ENCODE peak calls at places on chromosomes 13 and 19, in ten cellular contexts. One of them, this sample, is unnamed.

GRCh38 chr13:67440240-67440639 is 210.1 kb upstream of the PCDH9 start:
- DNase-seq in occipital lobe: no peak
- DNase-seq in EH: no peak
- DNase-seq in T-helper 9 cell: no peak
- DNase-seq in retina: no peak
- DNase-seq in neural progenitor cell: no peak
- DNase-seq in NCI-H2171: no peak
- DNase-seq in activated CD4-positive, alpha-beta T cell treated with anti-CD3 and anti-CD28 coated beads, Interleukin-2, amount 50 U/mL, for 1 hour: no peak
- DNase-seq in BJ: no peak
- DNase-seq in mammary epithelial cell: no peak
- DNase-seq in this sample: peak; percentile 46

GRCh38 chr13:37047032-37047431 is 12.5 kb downstream of the SUPT20H start:
- DNase-seq in occipital lobe: no peak
- DNase-seq in EH: no peak
- DNase-seq in T-helper 9 cell: no peak
- DNase-seq in retina: no peak
- DNase-seq in neural progenitor cell: no peak
- DNase-seq in NCI-H2171: no peak
- DNase-seq in activated CD4-positive, alpha-beta T cell treated with anti-CD3 and anti-CD28 coated beads, Interleukin-2, amount 50 U/mL, for 1 hour: no peak
- DNase-seq in BJ: no peak
- DNase-seq in mammary epithelial cell: no peak
- DNase-seq in this sample: no peak

GRCh38 chr13:33207616-33207964 is 78.0 kb downstream of the STARD13 start:
- DNase-seq in occipital lobe: no peak
- DNase-seq in EH: peak; percentile 90
- DNase-seq in T-helper 9 cell: no peak
- DNase-seq in retina: no peak
- DNase-seq in neural progenitor cell: no peak
- DNase-seq in NCI-H2171: no peak
- DNase-seq in activated CD4-positive, alpha-beta T cell treated with anti-CD3 and anti-CD28 coated beads, Interleukin-2, amount 50 U/mL, for 1 hour: no peak
- DNase-seq in BJ: peak; percentile 82
- DNase-seq in mammary epithelial cell: peak; percentile 80
- DNase-seq in this sample: peak; percentile 17

GRCh38 chr19:6219592-6220290 is 60.0 kb downstream of the MLLT1 start:
- DNase-seq in occipital lobe: no peak
- DNase-seq in EH: no peak
- DNase-seq in T-helper 9 cell: no peak
- DNase-seq in retina: no peak
- DNase-seq in neural progenitor cell: no peak
- DNase-seq in NCI-H2171: no peak
- DNase-seq in activated CD4-positive, alpha-beta T cell treated with anti-CD3 and anti-CD28 coated beads, Interleukin-2, amount 50 U/mL, for 1 hour: no peak
- DNase-seq in BJ: no peak
- DNase-seq in mammary epithelial cell: no peak
- DNase-seq in this sample: no peak

GRCh38 chr13:99657848-99658265 is 156.6 kb downstream of the TM9SF2 start:
- DNase-seq in occipital lobe: no peak
- DNase-seq in EH: peak; percentile 24
- DNase-seq in T-helper 9 cell: peak; percentile 21
- DNase-seq in retina: no peak
- DNase-seq in neural progenitor cell: peak; percentile 79
- DNase-seq in NCI-H2171: peak; percentile 64
- DNase-seq in activated CD4-positive, alpha-beta T cell treated with anti-CD3 and anti-CD28 coated beads, Interleukin-2, amount 50 U/mL, for 1 hour: peak; percentile 9
- DNase-seq in BJ: no peak
- DNase-seq in mammary epithelial cell: no peak
- DNase-seq in this sample: no peak

GRCh38 chr19:14363203-14364097 is 17.8 kb upstream of the ADGRE5 start:
- DNase-seq in occipital lobe: no peak
- DNase-seq in EH: peak; percentile 81
- DNase-seq in T-helper 9 cell: peak; percentile 44
- DNase-seq in retina: peak; percentile 73
- DNase-seq in neural progenitor cell: peak; percentile 78
- DNase-seq in NCI-H2171: peak; percentile 63
- DNase-seq in activated CD4-positive, alpha-beta T cell treated with anti-CD3 and anti-CD28 coated beads, Interleukin-2, amount 50 U/mL, for 1 hour: peak; percentile 44
- DNase-seq in BJ: no peak
- DNase-seq in mammary epithelial cell: peak; percentile 54
- DNase-seq in this sample: no peak

GRCh38 chr13:43303040-43303729 is 279.8 kb downstream of the DNAJC15 start:
- DNase-seq in occipital lobe: peak; percentile 68
- DNase-seq in EH: peak; percentile 71
- DNase-seq in T-helper 9 cell: no peak
- DNase-seq in retina: peak; percentile 53
- DNase-seq in neural progenitor cell: peak; percentile 82
- DNase-seq in NCI-H2171: peak; percentile 16
- DNase-seq in activated CD4-positive, alpha-beta T cell treated with anti-CD3 and anti-CD28 coated beads, Interleukin-2, amount 50 U/mL, for 1 hour: no peak
- DNase-seq in BJ: no peak
- DNase-seq in mammary epithelial cell: peak; percentile 23
- DNase-seq in this sample: peak; percentile 10

GRCh38 chr13:76852991-76853390 is 33.2 kb downstream of the KCTD12 start:
- DNase-seq in occipital lobe: no peak
- DNase-seq in EH: peak; percentile 52
- DNase-seq in T-helper 9 cell: no peak
- DNase-seq in retina: no peak
- DNase-seq in neural progenitor cell: no peak
- DNase-seq in NCI-H2171: no peak
- DNase-seq in activated CD4-positive, alpha-beta T cell treated with anti-CD3 and anti-CD28 coated beads, Interleukin-2, amount 50 U/mL, for 1 hour: no peak
- DNase-seq in BJ: no peak
- DNase-seq in mammary epithelial cell: peak; percentile 92
- DNase-seq in this sample: no peak

GRCh38 chr19:7872306-7873204 is 1.6 kb downstream of the PRR36 start:
- DNase-seq in occipital lobe: no peak
- DNase-seq in EH: no peak
- DNase-seq in T-helper 9 cell: no peak
- DNase-seq in retina: no peak
- DNase-seq in neural progenitor cell: no peak
- DNase-seq in NCI-H2171: no peak
- DNase-seq in activated CD4-positive, alpha-beta T cell treated with anti-CD3 and anti-CD28 coated beads, Interleukin-2, amount 50 U/mL, for 1 hour: no peak
- DNase-seq in BJ: no peak
- DNase-seq in mammary epithelial cell: no peak
- DNase-seq in this sample: no peak

GRCh38 chr19:3868770-3869456 is at the start of gene ZFR2:
- DNase-seq in occipital lobe: no peak
- DNase-seq in EH: no peak
- DNase-seq in T-helper 9 cell: peak; percentile 5
- DNase-seq in retina: peak; percentile 48
- DNase-seq in neural progenitor cell: peak; percentile 80
- DNase-seq in NCI-H2171: no peak
- DNase-seq in activated CD4-positive, alpha-beta T cell treated with anti-CD3 and anti-CD28 coated beads, Interleukin-2, amount 50 U/mL, for 1 hour: peak; percentile 16
- DNase-seq in BJ: no peak
- DNase-seq in mammary epithelial cell: no peak
- DNase-seq in this sample: peak; percentile 6

GRCh38 chr19:18168673-18169381 is 4.8 kb upstream of the IFI30 start:
- DNase-seq in occipital lobe: no peak
- DNase-seq in EH: no peak
- DNase-seq in T-helper 9 cell: no peak
- DNase-seq in retina: no peak
- DNase-seq in neural progenitor cell: no peak
- DNase-seq in NCI-H2171: no peak
- DNase-seq in activated CD4-positive, alpha-beta T cell treated with anti-CD3 and anti-CD28 coated beads, Interleukin-2, amount 50 U/mL, for 1 hour: no peak
- DNase-seq in BJ: no peak
- DNase-seq in mammary epithelial cell: no peak
- DNase-seq in this sample: no peak

GRCh38 chr19:17125728-17126677 is 50.4 kb downstream of the MYO9B start:
- DNase-seq in occipital lobe: no peak
- DNase-seq in EH: peak; percentile 16
- DNase-seq in T-helper 9 cell: peak; percentile 67
- DNase-seq in retina: no peak
- DNase-seq in neural progenitor cell: no peak
- DNase-seq in NCI-H2171: no peak
- DNase-seq in activated CD4-positive, alpha-beta T cell treated with anti-CD3 and anti-CD28 coated beads, Interleukin-2, amount 50 U/mL, for 1 hour: peak; percentile 65
- DNase-seq in BJ: no peak
- DNase-seq in mammary epithelial cell: no peak
- DNase-seq in this sample: peak; percentile 84

GRCh38 chr13:38223093-38223492 is 126.6 kb upstream of the UFM1 start:
- DNase-seq in occipital lobe: no peak
- DNase-seq in EH: peak; percentile 51
- DNase-seq in T-helper 9 cell: no peak
- DNase-seq in retina: peak; percentile 12
- DNase-seq in neural progenitor cell: peak; percentile 66
- DNase-seq in NCI-H2171: no peak
- DNase-seq in activated CD4-positive, alpha-beta T cell treated with anti-CD3 and anti-CD28 coated beads, Interleukin-2, amount 50 U/mL, for 1 hour: no peak
- DNase-seq in BJ: no peak
- DNase-seq in mammary epithelial cell: no peak
- DNase-seq in this sample: no peak

GRCh38 chr19:6236310-6237291 is 43.2 kb downstream of the MLLT1 start:
- DNase-seq in occipital lobe: no peak
- DNase-seq in EH: no peak
- DNase-seq in T-helper 9 cell: no peak
- DNase-seq in retina: no peak
- DNase-seq in neural progenitor cell: no peak
- DNase-seq in NCI-H2171: no peak
- DNase-seq in activated CD4-positive, alpha-beta T cell treated with anti-CD3 and anti-CD28 coated beads, Interleukin-2, amount 50 U/mL, for 1 hour: no peak
- DNase-seq in BJ: no peak
- DNase-seq in mammary epithelial cell: no peak
- DNase-seq in this sample: no peak

GRCh38 chr13:71906438-71906837 is 39.4 kb upstream of the DACH1 start:
- DNase-seq in occipital lobe: no peak
- DNase-seq in EH: no peak
- DNase-seq in T-helper 9 cell: no peak
- DNase-seq in retina: no peak
- DNase-seq in neural progenitor cell: no peak
- DNase-seq in NCI-H2171: no peak
- DNase-seq in activated CD4-positive, alpha-beta T cell treated with anti-CD3 and anti-CD28 coated beads, Interleukin-2, amount 50 U/mL, for 1 hour: no peak
- DNase-seq in BJ: no peak
- DNase-seq in mammary epithelial cell: no peak
- DNase-seq in this sample: peak; percentile 37

GRCh38 chr19:45075215-45076028 is 856 bp downstream of the ZNF296 start:
- DNase-seq in occipital lobe: peak; percentile 18
- DNase-seq in EH: peak; percentile 73
- DNase-seq in T-helper 9 cell: peak; percentile 23
- DNase-seq in retina: peak; percentile 24
- DNase-seq in neural progenitor cell: peak; percentile 43
- DNase-seq in NCI-H2171: no peak
- DNase-seq in activated CD4-positive, alpha-beta T cell treated with anti-CD3 and anti-CD28 coated beads, Interleukin-2, amount 50 U/mL, for 1 hour: no peak
- DNase-seq in BJ: no peak
- DNase-seq in mammary epithelial cell: no peak
- DNase-seq in this sample: no peak

GRCh38 chr19:38869160-38869835 is 8.8 kb downstream of the RINL start:
- DNase-seq in occipital lobe: no peak
- DNase-seq in EH: no peak
- DNase-seq in T-helper 9 cell: no peak
- DNase-seq in retina: no peak
- DNase-seq in neural progenitor cell: no peak
- DNase-seq in NCI-H2171: no peak
- DNase-seq in activated CD4-positive, alpha-beta T cell treated with anti-CD3 and anti-CD28 coated beads, Interleukin-2, amount 50 U/mL, for 1 hour: no peak
- DNase-seq in BJ: no peak
- DNase-seq in mammary epithelial cell: no peak
- DNase-seq in this sample: no peak

GRCh38 chr19:36972594-36972993 is 56.5 kb downstream of the ZNF568 start:
- DNase-seq in occipital lobe: no peak
- DNase-seq in EH: no peak
- DNase-seq in T-helper 9 cell: no peak
- DNase-seq in retina: no peak
- DNase-seq in neural progenitor cell: no peak
- DNase-seq in NCI-H2171: no peak
- DNase-seq in activated CD4-positive, alpha-beta T cell treated with anti-CD3 and anti-CD28 coated beads, Interleukin-2, amount 50 U/mL, for 1 hour: no peak
- DNase-seq in BJ: no peak
- DNase-seq in mammary epithelial cell: no peak
- DNase-seq in this sample: no peak

GRCh38 chr19:18339703-18340102 is 695 bp upstream of the PGPEP1 start:
- DNase-seq in occipital lobe: no peak
- DNase-seq in EH: peak; percentile 50
- DNase-seq in T-helper 9 cell: no peak
- DNase-seq in retina: no peak
- DNase-seq in neural progenitor cell: peak; percentile 29
- DNase-seq in NCI-H2171: no peak
- DNase-seq in activated CD4-positive, alpha-beta T cell treated with anti-CD3 and anti-CD28 coated beads, Interleukin-2, amount 50 U/mL, for 1 hour: no peak
- DNase-seq in BJ: no peak
- DNase-seq in mammary epithelial cell: no peak
- DNase-seq in this sample: no peak

GRCh38 chr19:50668416-50669318 is 19.4 kb downstream of the C19orf81 start:
- DNase-seq in occipital lobe: no peak
- DNase-seq in EH: no peak
- DNase-seq in T-helper 9 cell: no peak
- DNase-seq in retina: no peak
- DNase-seq in neural progenitor cell: peak; percentile 39
- DNase-seq in NCI-H2171: no peak
- DNase-seq in activated CD4-positive, alpha-beta T cell treated with anti-CD3 and anti-CD28 coated beads, Interleukin-2, amount 50 U/mL, for 1 hour: no peak
- DNase-seq in BJ: no peak
- DNase-seq in mammary epithelial cell: no peak
- DNase-seq in this sample: no peak

GRCh38 chr13:27791901-27792392 is 336 bp upstream of the GSX1 start:
- DNase-seq in occipital lobe: no peak
- DNase-seq in EH: no peak
- DNase-seq in T-helper 9 cell: no peak
- DNase-seq in retina: no peak
- DNase-seq in neural progenitor cell: no peak
- DNase-seq in NCI-H2171: no peak
- DNase-seq in activated CD4-positive, alpha-beta T cell treated with anti-CD3 and anti-CD28 coated beads, Interleukin-2, amount 50 U/mL, for 1 hour: no peak
- DNase-seq in BJ: no peak
- DNase-seq in mammary epithelial cell: no peak
- DNase-seq in this sample: no peak

GRCh38 chr19:10431943-10432735 is 11.8 kb downstream of the PDE4A start:
- DNase-seq in occipital lobe: no peak
- DNase-seq in EH: peak; percentile 62
- DNase-seq in T-helper 9 cell: peak; percentile 74
- DNase-seq in retina: no peak
- DNase-seq in neural progenitor cell: peak; percentile 73
- DNase-seq in NCI-H2171: no peak
- DNase-seq in activated CD4-positive, alpha-beta T cell treated with anti-CD3 and anti-CD28 coated beads, Interleukin-2, amount 50 U/mL, for 1 hour: peak; percentile 68
- DNase-seq in BJ: no peak
- DNase-seq in mammary epithelial cell: no peak
- DNase-seq in this sample: no peak

GRCh38 chr13:27953671-27954405 is 15.3 kb downstream of the CDX2 start:
- DNase-seq in occipital lobe: no peak
- DNase-seq in EH: peak; percentile 70
- DNase-seq in T-helper 9 cell: peak; percentile 42
- DNase-seq in retina: peak; percentile 95
- DNase-seq in neural progenitor cell: peak; percentile 95
- DNase-seq in NCI-H2171: peak; percentile 4
- DNase-seq in activated CD4-positive, alpha-beta T cell treated with anti-CD3 and anti-CD28 coated beads, Interleukin-2, amount 50 U/mL, for 1 hour: peak; percentile 54
- DNase-seq in BJ: no peak
- DNase-seq in mammary epithelial cell: peak; percentile 69
- DNase-seq in this sample: peak; percentile 28

GRCh38 chr19:4016903-4017638 is 9.5 kb downstream of the PIAS4 start:
- DNase-seq in occipital lobe: no peak
- DNase-seq in EH: no peak
- DNase-seq in T-helper 9 cell: no peak
- DNase-seq in retina: no peak
- DNase-seq in neural progenitor cell: no peak
- DNase-seq in NCI-H2171: no peak
- DNase-seq in activated CD4-positive, alpha-beta T cell treated with anti-CD3 and anti-CD28 coated beads, Interleukin-2, amount 50 U/mL, for 1 hour: no peak
- DNase-seq in BJ: no peak
- DNase-seq in mammary epithelial cell: no peak
- DNase-seq in this sample: no peak

This sample was measured in Jurkat, Clone E6-1.